ENCODE peak calls at places on chromosomes 11 and 22, in five cellular contexts. Y, A, L, Z and U are unnamed samples.

GRCh38 chr22:31206896-31207687 is 5.0 kb upstream of the LIMK2 start:
- DNase-seq in Y (no peak), Z (no peak), A (no peak), L (no peak), U (no peak)

GRCh38 chr11:7969756-7970646 is 4.8 kb upstream of the NLRP10 start:
- DNase-seq in A (no peak), Y (no peak), L (no peak), Z (no peak), U (no peak)

GRCh38 chr11:9855579-9856260 is 191.8 kb downstream of the SWAP70 start:
- DNase-seq in A (peak), Z (peak), L (no peak), Y (no peak), U (no peak)

GRCh38 chr11:128874406-128874805 is 7.3 kb upstream of the KCNJ1 start:
- DNase-seq in Y (no peak), L (no peak), Z (no peak), A (peak), U (no peak)

GRCh38 chr22:38986629-38987028 is 4.5 kb downstream of the APOBEC3B start:
- DNase-seq in Y (no peak), L (no peak), Z (no peak), A (no peak), U (no peak)

GRCh38 chr11:102513869-102514268 is 16.7 kb downstream of the MMP7 start:
- DNase-seq in Z (no peak), A (peak), Y (no peak), L (no peak), U (no peak)

GRCh38 chr11:86167499-86168161 is 76.9 kb upstream of the EED start:
- DNase-seq in Y (no peak), Z (no peak), L (no peak), A (no peak), U (no peak)

GRCh38 chr11:15906481-15907035 is 449.8 kb downstream of the SOX6 start:
- DNase-seq in Y (no peak), A (no peak), Z (no peak), L (no peak), U (no peak)

GRCh38 chr11:100663996-100664395 is 23.1 kb upstream of the ARHGAP42 start:
- DNase-seq in A (no peak), L (no peak), Y (no peak), Z (no peak), U (no peak)

DNA sequence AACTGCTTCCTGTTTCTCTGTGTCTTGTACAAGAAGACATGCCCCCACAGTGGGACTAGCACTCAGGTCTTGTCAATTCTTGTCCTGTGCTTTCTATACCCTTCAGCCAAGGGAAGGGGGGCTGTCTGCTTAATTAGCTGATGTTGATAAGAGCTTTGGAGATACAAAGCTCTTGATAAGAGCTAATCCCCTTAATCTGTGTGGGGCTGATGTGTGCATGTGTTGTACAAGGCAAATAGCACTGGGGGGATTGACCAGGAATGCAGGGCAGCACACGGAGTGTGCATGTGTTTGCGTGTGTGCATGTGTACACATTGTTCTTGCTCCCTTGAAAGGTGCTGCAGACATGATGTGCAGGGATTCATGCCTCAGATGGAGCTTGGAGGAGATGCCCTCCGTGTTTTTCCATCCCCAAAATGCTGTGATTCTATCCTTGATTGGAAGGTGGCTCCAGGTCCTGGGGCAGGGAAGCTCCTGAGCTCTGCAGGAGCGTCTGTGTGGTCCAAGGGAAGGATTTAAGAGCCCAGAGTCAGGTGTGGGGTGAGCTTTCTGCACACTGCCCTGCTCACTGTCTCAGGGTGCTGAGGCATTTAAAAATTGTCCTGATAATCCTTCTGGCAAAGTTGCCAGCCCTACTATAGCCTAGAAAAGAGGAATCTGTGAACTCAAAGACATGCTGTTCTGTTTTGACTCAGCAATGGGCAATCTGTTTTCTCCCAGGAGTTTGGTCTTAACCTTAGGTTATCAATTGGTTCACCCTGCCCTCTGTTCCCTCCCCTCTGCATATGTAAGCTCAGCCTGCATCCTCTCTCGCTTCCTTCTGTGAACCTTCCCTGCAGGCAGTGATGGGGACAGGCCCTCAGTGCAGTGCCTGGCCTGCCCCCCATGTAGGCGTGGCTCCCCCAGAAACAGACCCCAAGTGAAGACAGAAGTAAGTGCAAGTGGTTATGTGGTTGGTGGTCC is 102.0 kb downstream of the GRIK4 start:
- DNase-seq in L (no peak), Z (peak), A (no peak), Y (no peak), U (no peak)
- TF ChIP-seq BHLHE40 in L (no peak), Z (peak), A (no peak), Y (no peak), U (no peak)

GRCh38 chr11:44261800-44262591 is 47.9 kb downstream of the ALX4 start:
- DNase-seq in Y (no peak), A (no peak), L (no peak), Z (no peak), U (no peak)
- TF ChIP-seq CTCF in Y (no peak), A (no peak), L (no peak), Z (no peak), U (no peak)

GRCh38 chr11:117419915-117420485 is 92.3 kb downstream of the CEP164 start:
- DNase-seq in L (no peak), Y (no peak), A (no peak), Z (no peak), U (no peak)

GRCh38 chr11:117421041-117421440 is 93.4 kb downstream of the CEP164 start:
- DNase-seq in L (no peak), Y (no peak), Z (no peak), A (no peak), U (no peak)

GRCh38 chr11:117419136-117419914 is 91.7 kb downstream of the CEP164 start:
- DNase-seq in Y (no peak), Z (no peak), A (peak), L (no peak), U (no peak)

GRCh38 chr11:117421471-117421870 is 93.8 kb downstream of the CEP164 start:
- DNase-seq in Z (no peak), Y (no peak), A (no peak), L (no peak), U (no peak)

GRCh38 chr11:117420598-117420997 is 92.9 kb downstream of the CEP164 start:
- DNase-seq in A (no peak), Z (no peak), L (no peak), Y (no peak), U (no peak)
- TF ChIP-seq BHLHE40 in A (no peak), Z (no peak), L (no peak), Y (no peak), U (no peak)

GRCh38 chr11:61384271-61385242 is 7.8 kb upstream of the TMEM216 start:
- DNase-seq in A (peak), L (peak), Y (peak), Z (no peak), U (peak)
- TF ChIP-seq CTCF in A (peak), L (peak), Y (peak), Z (peak), U (peak)

GRCh38 chr22:24952837-24953293 is 349 bp downstream of the KIAA1671 start:
- DNase-seq in L (no peak), Y (peak), Z (no peak), A (peak), U (peak)
- TF ChIP-seq BHLHE40 in L (no peak), Y (peak), Z (no peak), A (peak), U (no peak)

DNA sequence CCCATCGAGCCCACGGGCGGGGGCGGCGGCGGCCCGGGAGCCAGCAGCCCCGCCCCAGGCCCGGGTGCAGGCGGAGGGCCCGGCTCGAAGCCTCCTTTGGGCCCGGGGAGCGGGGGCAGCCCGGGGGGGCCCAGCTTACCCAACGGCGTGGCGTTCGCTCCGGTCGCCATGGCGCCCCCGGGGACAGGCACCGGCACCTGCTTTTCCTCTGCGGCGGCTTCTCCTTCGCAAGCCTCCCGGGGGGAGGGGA is 194 bp downstream of the SF1 start:
- DNase-seq in L (peak), Y (no peak), Z (no peak), A (no peak), U (no peak)
- TF ChIP-seq CTCF in L (no peak), Y (no peak), Z (no peak), A (no peak), U (no peak)